ENCODE peak calls at places on chromosomes 12 and 14, in six cellular contexts. E, M, K, Q, V and A are unnamed samples. For H3K4me1, the result is how much of the 10 kb centered on the place peaks cover.

GRCh38 chr12:124457287-124458219 is 109.9 kb downstream of the NCOR2 start:
- DNase-seq in E (peak), M (peak), K (no peak), Q (no peak), V (peak), A (no peak)

GRCh38 chr12:9813821-9814798 is 13.2 kb upstream of the KLRF1 start:
- DNase-seq in E (peak), M (peak), K (peak), Q (peak), V (peak), A (no peak)

GRCh38 chr14:51616724-51617409 is 34.8 kb upstream of the FRMD6 start:
- DNase-seq in E (no peak), M (no peak), K (no peak), Q (peak), V (no peak), A (no peak)

GRCh38 chr12:13713746-13714400 is 267.5 kb downstream of the GRIN2B start:
- DNase-seq in E (no peak), M (no peak), K (no peak), Q (no peak), V (peak), A (no peak)

GRCh38 chr12:2613674-2614073 is 181.1 kb upstream of the FKBP4 start:
- DNase-seq in E (no peak), M (no peak), K (peak), Q (peak), V (no peak), A (no peak)

GRCh38 chr12:120639771-120640721 is at the start of gene CABP1:
- DNase-seq in E (no peak), M (no peak), K (no peak), Q (peak), V (peak), A (no peak)

GRCh38 chr12:57893460-57894353 is 47.2 kb upstream of the CTDSP2 start:
- DNase-seq in E (peak), M (peak), K (no peak), Q (no peak), V (peak), A (no peak)

GRCh38 chr14:99206053-99206452 is 65.9 kb downstream of the BCL11B start:
- DNase-seq in E (no peak), M (no peak), K (no peak), Q (no peak), V (no peak), A (no peak)

GRCh38 chr12:117481470-117481869 is 120.0 kb upstream of the NOS1 start:
- DNase-seq in E (no peak), M (no peak), K (no peak), Q (no peak), V (no peak), A (no peak)

GRCh38 chr14:104326848-104327247 is 188.5 kb downstream of the KIF26A start:
- DNase-seq in E (no peak), M (no peak), K (no peak), Q (no peak), V (no peak), A (no peak)

GRCh38 chr14:105087963-105088811 is 23.0 kb upstream of the GPR132 start:
- DNase-seq in E (peak), M (peak), K (no peak), Q (peak), V (peak), A (no peak)

GRCh38 chr12:101566318-101566717 is 28.5 kb upstream of the MYBPC1 start:
- DNase-seq in E (no peak), M (no peak), K (no peak), Q (no peak), V (no peak), A (no peak)

GRCh38 chr12:122080149-122081107 is 1.9 kb downstream of the MLXIP start:
- DNase-seq in E (peak), M (peak), K (no peak), Q (peak), V (peak), A (no peak)

GRCh38 chr14:55628426-55628825 is 48.4 kb downstream of the KTN1 start:
- DNase-seq in E (no peak), M (no peak), K (no peak), Q (no peak), V (no peak), A (no peak)

GRCh38 chr14:102748806-102749205 is 28.4 kb upstream of the TRAF3 start:
- DNase-seq in E (no peak), M (no peak), K (no peak), Q (no peak), V (no peak), A (no peak)

GRCh38 chr12:40157307-40157706 is 51.4 kb upstream of the SLC2A13 start:
- DNase-seq in E (no peak), M (no peak), K (no peak), Q (no peak), V (no peak), A (no peak)

GRCh38 chr12:72432037-72432604 is 160.0 kb downstream of the TRHDE start:
- DNase-seq in E (no peak), M (no peak), K (no peak), Q (no peak), V (peak), A (no peak)

GRCh38 chr12:124440841-124441381 is 126.5 kb downstream of the NCOR2 start:
- DNase-seq in E (no peak), M (no peak), K (no peak), Q (no peak), V (no peak), A (no peak)

GRCh38 chr12:13745100-13745678 is 236.2 kb downstream of the GRIN2B start:
- DNase-seq in E (no peak), M (no peak), K (no peak), Q (no peak), V (peak), A (no peak)

GRCh38 chr12:90741611-90742010 is 213.4 kb downstream of the CCER1 start:
- DNase-seq in E (no peak), M (no peak), K (no peak), Q (no peak), V (no peak), A (no peak)

GRCh38 chr14:75234173-75234855 is 44.3 kb upstream of the FOS start:
- DNase-seq in E (no peak), M (peak), K (no peak), Q (no peak), V (peak), A (no peak)

GRCh38 chr14:93085916-93086315 is 29.8 kb downstream of the ITPK1 start:
- DNase-seq in E (no peak), M (no peak), K (no peak), Q (no peak), V (no peak), A (no peak)

GRCh38 chr12:8698830-8699330 is 1.1 kb downstream of the RIMKLB start:
- DNase-seq in E (no peak), M (no peak), K (no peak), Q (no peak), V (no peak), A (no peak)

GRCh38 chr12:64618953-64619590 is 8.8 kb downstream of the RASSF3 start:
- DNase-seq in E (no peak), M (no peak), K (peak), Q (no peak), V (no peak), A (no peak)

GRCh38 chr14:51394804-51395203 is 154.8 kb downstream of the TMX1 start:
- DNase-seq in E (no peak), M (no peak), K (no peak), Q (no peak), V (no peak), A (no peak)

GRCh38 chr14:81313775-81314429 is 86.2 kb downstream of the STON2 start:
- DNase-seq in E (no peak), M (no peak), K (no peak), Q (no peak), V (no peak), A (no peak)

GRCh38 chr14:54364555-54365415 is 32.0 kb upstream of the CDKN3 start:
- DNase-seq in E (peak), M (peak), K (no peak), Q (no peak), V (no peak), A (peak)
- TF ChIP-seq POLR2A in E (no peak), M (no peak), K (no peak), Q (no peak), V (no peak), A (no peak)

GRCh38 chr12:47901285-47902093 is 3.3 kb downstream of the VDR start:
- DNase-seq in E (no peak), M (no peak), K (no peak), Q (no peak), V (peak), A (peak)

GRCh38 chr12:47902131-47902639 is 2.6 kb downstream of the VDR start:
- DNase-seq in E (no peak), M (no peak), K (no peak), Q (no peak), V (no peak), A (no peak)

GRCh38 chr12:47900101-47900479 is 4.7 kb downstream of the VDR start:
- DNase-seq in E (no peak), M (no peak), K (no peak), Q (no peak), V (peak), A (no peak)

GRCh38 chr12:47899466-47899865 is 5.3 kb downstream of the VDR start:
- DNase-seq in E (no peak), M (no peak), K (no peak), Q (no peak), V (no peak), A (no peak)

GRCh38 chr12:47900480-47901129 is 4.2 kb downstream of the VDR start:
- DNase-seq in E (no peak), M (no peak), K (no peak), Q (no peak), V (peak), A (no peak)
- H3K4me1 ChIP-seq in E (half or more), M (under half), K (under half), Q (under half), V (half or more), A (under half)

DNA sequence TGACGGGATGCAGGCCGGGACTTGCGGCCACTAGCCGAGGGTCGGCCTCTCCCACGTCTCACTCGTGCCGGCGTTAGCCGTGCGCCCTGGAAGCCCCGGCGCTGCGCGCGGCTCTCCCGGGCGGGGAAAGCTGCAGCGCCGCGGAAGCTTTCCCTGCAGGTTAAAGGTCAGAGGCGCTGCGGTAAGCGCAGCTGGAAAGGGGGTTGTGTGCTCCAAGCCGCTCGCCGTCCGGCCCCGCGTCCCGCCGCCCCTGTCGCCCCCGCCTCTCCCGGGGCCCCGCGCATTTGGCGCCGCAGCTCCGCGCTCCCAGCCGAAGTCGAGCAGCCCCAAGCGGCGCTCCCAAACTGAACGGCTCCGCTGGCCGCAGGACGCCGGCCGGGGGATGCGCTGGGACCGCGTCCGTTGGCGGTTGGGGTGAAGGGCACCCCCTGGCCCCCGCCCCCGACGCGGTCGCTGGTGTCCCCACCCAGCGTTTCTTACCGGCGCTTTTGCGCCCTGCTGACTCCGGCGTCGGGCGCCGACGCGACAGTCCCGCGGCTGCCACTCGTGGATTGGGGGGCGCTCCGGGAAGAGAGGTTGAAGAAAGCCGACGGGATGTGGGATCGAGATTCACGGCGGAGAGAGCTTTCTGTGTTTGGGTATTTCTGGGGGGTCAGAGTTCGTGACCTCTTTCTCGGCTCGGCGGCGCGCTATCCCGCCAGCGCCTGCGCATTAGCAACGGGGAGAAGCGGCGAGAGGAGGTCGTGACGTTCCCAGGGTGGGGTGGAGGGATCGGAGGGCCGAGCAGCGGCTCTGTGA is at the start of gene NR2C1:
- DNase-seq in E (peak), M (peak), K (peak), Q (peak), V (peak), A (peak)
- TF ChIP-seq POLR2A in E (no peak), M (peak), K (peak), Q (peak), V (peak), A (peak)

DNA sequence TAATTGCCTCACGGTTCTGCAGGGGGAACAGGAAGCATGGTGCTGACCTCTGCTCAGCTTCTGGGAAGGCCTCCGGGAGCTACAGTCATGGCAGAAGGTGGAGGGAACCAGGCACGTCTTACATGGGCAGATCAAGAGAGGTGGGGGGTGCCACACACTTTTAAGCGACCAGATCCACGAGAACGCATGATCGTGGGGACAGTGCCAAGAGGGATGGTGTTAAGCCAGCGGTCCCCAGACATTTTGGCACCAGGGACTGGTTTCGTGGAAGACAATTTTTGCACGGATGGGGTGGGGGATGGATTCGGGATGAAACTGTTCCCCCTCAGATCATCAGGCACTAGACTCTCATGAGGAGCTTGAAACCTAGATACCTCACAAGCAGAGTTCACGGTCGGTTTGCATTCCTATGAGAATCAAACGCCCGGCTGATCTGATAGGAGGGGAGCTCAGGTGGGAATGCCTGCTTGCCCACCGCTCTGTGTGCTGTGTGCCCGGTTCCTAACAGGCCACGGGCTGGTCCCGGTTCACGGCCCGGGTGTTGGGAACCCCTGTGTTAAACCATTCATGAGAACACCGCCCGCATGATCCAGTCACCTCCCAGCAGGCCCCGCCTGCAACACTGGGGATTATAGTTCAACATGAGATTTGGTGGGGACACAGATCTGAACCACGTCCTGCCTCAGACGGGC is 96.9 kb downstream of the ADGRD1 start:
- DNase-seq in E (peak), M (no peak), K (no peak), Q (no peak), V (no peak), A (no peak)
- H3K4me1 ChIP-seq in E (under half), M (under half), K (under half), Q (under half), V (under half), A (under half)

GRCh38 chr12:56590237-56590830 is 39.8 kb downstream of the BAZ2A start:
- DNase-seq in E (no peak), M (no peak), K (no peak), Q (no peak), V (no peak), A (no peak)

GRCh38 chr12:56591961-56592360 is 38.2 kb downstream of the BAZ2A start:
- DNase-seq in E (no peak), M (no peak), K (no peak), Q (no peak), V (no peak), A (no peak)

GRCh38 chr12:56591111-56591510 is 39.0 kb downstream of the BAZ2A start:
- DNase-seq in E (no peak), M (no peak), K (no peak), Q (no peak), V (no peak), A (no peak)

GRCh38 chr12:56596815-56597214 is 33.3 kb downstream of the BAZ2A start:
- DNase-seq in E (no peak), M (no peak), K (no peak), Q (no peak), V (no peak), A (no peak)

GRCh38 chr12:56593909-56594621 is 36.1 kb downstream of the BAZ2A start:
- DNase-seq in E (no peak), M (no peak), K (no peak), Q (peak), V (peak), A (no peak)
- TF ChIP-seq POLR2A in E (no peak), M (no peak), K (peak), Q (no peak), V (no peak), A (no peak)

DNA sequence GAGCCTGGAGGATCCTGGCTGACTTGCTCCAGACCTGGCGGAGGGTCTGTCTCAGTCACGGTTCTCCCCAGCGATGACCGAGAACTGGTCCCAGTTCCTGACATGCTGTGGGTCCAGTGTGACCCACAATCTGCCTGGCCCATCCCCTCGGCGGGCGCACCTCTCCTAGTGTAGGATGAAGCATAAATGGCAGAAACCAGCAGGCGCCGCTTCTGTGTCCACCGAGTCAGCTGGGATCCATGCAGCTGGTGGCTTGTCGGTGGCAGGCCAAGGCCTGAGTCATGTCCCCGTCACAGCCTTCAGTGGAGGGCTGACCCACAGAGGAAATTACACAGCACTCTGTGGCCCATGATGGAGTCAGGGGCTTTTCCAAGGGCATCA is 38.5 kb downstream of the NFKBIA start:
- DNase-seq in E (peak), M (no peak), K (no peak), Q (no peak), V (no peak), A (no peak)
- H3K4me1 ChIP-seq in E (half or more), M (under half), K (under half), Q (half or more), V (under half), A (under half)

GRCh38 chr12:6936642-6937480 is 6.8 kb upstream of the RNU7-1 start:
- DNase-seq in E (no peak), M (no peak), K (no peak), Q (no peak), V (no peak), A (no peak)
- TF ChIP-seq POLR2A in E (no peak), M (no peak), K (peak), Q (no peak), V (no peak), A (no peak)

GRCh38 chr14:89723930-89724915 is 230.3 kb downstream of the EFCAB11 start:
- DNase-seq in E (no peak), M (no peak), K (no peak), Q (no peak), V (no peak), A (no peak)
- H3K4me1 ChIP-seq in E (under half), M (under half), K (under half), Q (under half), V (under half), A (under half)

DNA sequence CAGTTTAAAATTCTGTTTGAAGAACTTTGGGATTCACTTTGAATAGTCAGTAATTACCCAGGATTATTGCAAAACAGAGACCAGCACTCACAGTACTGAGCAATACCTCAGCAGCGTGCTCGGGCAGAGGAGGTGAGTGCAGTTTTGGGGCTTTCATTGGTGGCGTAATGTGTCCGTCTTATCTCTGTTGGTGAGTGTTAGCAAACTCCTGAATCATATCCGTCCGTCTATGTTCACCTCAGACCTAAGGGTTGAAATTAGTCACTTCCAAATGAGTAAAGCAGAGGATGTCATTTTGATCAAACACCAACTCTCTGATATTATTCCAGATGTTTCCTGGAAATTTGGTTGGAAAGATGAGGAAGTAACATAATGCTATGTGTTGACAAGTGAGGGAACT is 82.8 kb downstream of the BORCS5 start:
- DNase-seq in E (no peak), M (peak), K (no peak), Q (peak), V (no peak), A (no peak)
- TF ChIP-seq POLR2A in E (no peak), M (no peak), K (no peak), Q (no peak), V (peak), A (no peak)